ENCODE peak calls at places on chromosomes 13 and 19, in five cellular contexts. L is IMR-90, E is dermis microvascular lymphatic vessel endothelial cell, G is hepatic stellate cell, K is NCI-H345. D is an unnamed sample.

GRCh38 chr13:31179241-31179640 is 17.5 kb upstream of the HSPH1 start:
- DNase-seq in L (no peak), G (no peak), K (no peak), E (no peak), D (no peak)

GRCh38 chr13:40490086-40490723 is 176.2 kb downstream of the FOXO1 start:
- DNase-seq in G (no peak), L (no peak), K (peak), E (no peak), D (no peak)

GRCh38 chr13:92074658-92075057 is 676.2 kb downstream of the GPC5 start:
- DNase-seq in G (no peak), K (peak), E (no peak), L (no peak), D (peak)

GRCh38 chr19:43532571-43532961 is 422 bp upstream of the ZNF575 start:
- DNase-seq in G (no peak), K (no peak), E (no peak), L (no peak), D (no peak)

GRCh38 chr13:97140611-97141010 is 81.5 kb upstream of the MBNL2 start:
- DNase-seq in L (peak), G (no peak), E (no peak), K (no peak), D (no peak)

GRCh38 chr19:6718741-6719539 is 1.5 kb downstream of the C3 start:
- DNase-seq in L (no peak), E (no peak), G (peak), K (no peak), D (no peak)

GRCh38 chr13:76965759-76966421 is 17.6 kb downstream of the ACOD1 start:
- DNase-seq in L (peak), E (peak), G (no peak), K (peak), D (no peak)

GRCh38 chr13:50893211-50893852 is 16.3 kb upstream of the RNASEH2B start:
- DNase-seq in E (no peak), K (no peak), L (peak), G (no peak), D (no peak)

GRCh38 chr13:93466502-93467036 is 240.0 kb downstream of the GPC6 start:
- DNase-seq in K (no peak), G (no peak), L (peak), E (no peak), D (no peak)

GRCh38 chr13:94143624-94144350 is 335.7 kb downstream of the DCT start:
- DNase-seq in L (no peak), K (no peak), G (no peak), E (no peak), D (no peak)

GRCh38 chr19:15249912-15250634 is 17.8 kb upstream of the EPHX3 start:
- DNase-seq in G (peak), E (peak), K (no peak), L (peak), D (no peak)

GRCh38 chr19:38478273-38478971 is 44.9 kb downstream of the RYR1 start:
- DNase-seq in E (no peak), L (no peak), G (peak), K (no peak), D (no peak)

GRCh38 chr13:39401091-39401647 is 201.8 kb downstream of the LHFPL6 start:
- DNase-seq in L (no peak), K (peak), E (no peak), G (no peak), D (no peak)

GRCh38 chr13:26112843-26113242 is 61.0 kb upstream of the SHISA2 start:
- DNase-seq in K (no peak), E (no peak), G (no peak), L (peak), D (no peak)

GRCh38 chr13:52361225-52361624 is 44.7 kb downstream of the THSD1 start:
- DNase-seq in G (no peak), K (no peak), L (no peak), E (no peak), D (no peak)

GRCh38 chr19:46388311-46389095 is 24.9 kb downstream of the CCDC8 start:
- DNase-seq in G (no peak), L (no peak), K (no peak), E (no peak), D (no peak)

GRCh38 chr13:40170091-40170490 is 496.4 kb downstream of the FOXO1 start:
- DNase-seq in L (no peak), G (no peak), E (no peak), K (no peak), D (no peak)

GRCh38 chr13:110525328-110526319 is 35.9 kb downstream of the RAB20 start:
- DNase-seq in G (no peak), L (no peak), E (no peak), K (peak), D (peak)

GRCh38 chr19:50310759-50311465 is 18.3 kb downstream of the KCNC3 start:
- DNase-seq in E (no peak), L (no peak), K (no peak), G (no peak), D (no peak)

GRCh38 chr19:46610851-46611770 is 10.0 kb downstream of the CALM3 start:
- DNase-seq in E (no peak), G (peak), L (peak), K (no peak), D (no peak)

GRCh38 chr19:50248826-50249225 is 45.4 kb downstream of the MYH14 start:
- DNase-seq in L (no peak), E (no peak), K (no peak), G (no peak), D (no peak)

GRCh38 chr19:46631481-46631880 is 4.5 kb downstream of the GNG8 start:
- DNase-seq in E (no peak), L (peak), G (no peak), K (no peak), D (no peak)

GRCh38 chr13:27619093-27619705 is 1.1 kb downstream of the LNX2 start:
- DNase-seq in K (no peak), L (peak), G (no peak), E (no peak), D (no peak)

GRCh38 chr19:17754634-17755532 is 3.6 kb downstream of the FCHO1 start:
- DNase-seq in E (no peak), G (no peak), K (no peak), L (no peak), D (no peak)

GRCh38 chr19:55913643-55914268 is 18.4 kb downstream of the NLRP13 start:
- DNase-seq in G (no peak), L (no peak), E (no peak), K (no peak), D (no peak)

GRCh38 chr19:31676271-31677004 is 327.2 kb upstream of the TSHZ3 start:
- DNase-seq in G (no peak), E (no peak), K (no peak), L (no peak), D (no peak)

GRCh38 chr13:69950160-69950559 is 157.5 kb upstream of the ATXN8OS start:
- DNase-seq in E (no peak), G (no peak), L (no peak), K (no peak), D (no peak)

GRCh38 chr13:84481958-84482357 is 599.7 kb upstream of the SLITRK1 start:
- DNase-seq in L (peak), E (no peak), K (no peak), G (peak), D (no peak)

GRCh38 chr19:54364775-54365257 is at the start of gene LAIR1:
- DNase-seq in K (no peak), L (no peak), E (no peak), G (no peak), D (no peak)

GRCh38 chr13:49219647-49220034 is 497 bp upstream of the MLNR start:
- DNase-seq in L (no peak), K (no peak), E (no peak), G (no peak), D (no peak)

GRCh38 chr19:55206664-55207500 is 2.4 kb downstream of the PTPRH start:
- DNase-seq in L (peak), G (peak), E (no peak), K (peak), D (no peak)

GRCh38 chr19:14091086-14091884 is 734 bp upstream of the SAMD1 start:
- DNase-seq in K (peak), L (peak), E (no peak), G (peak), D (peak)

GRCh38 chr13:101695870-101696516 is 243.5 kb downstream of the ITGBL1 start:
- DNase-seq in E (no peak), G (no peak), L (no peak), K (no peak), D (no peak)

GRCh38 chr19:48394331-48395169 is 1.1 kb downstream of the GRIN2D start:
- DNase-seq in L (no peak), G (no peak), K (no peak), E (no peak), D (no peak)

GRCh38 chr19:959935-960502 is 24.1 kb upstream of the WDR18 start:
- DNase-seq in L (no peak), E (no peak), K (no peak), G (no peak), D (no peak)

GRCh38 chr19:8673281-8673891 is 25.2 kb downstream of the ACTL9 start:
- DNase-seq in K (no peak), G (no peak), L (no peak), E (no peak), D (no peak)

GRCh38 chr19:2387367-2388288 is 27.6 kb downstream of the TMPRSS9 start:
- DNase-seq in E (no peak), L (no peak), G (no peak), K (no peak), D (no peak)

GRCh38 chr13:48896312-48896711 is 79.4 kb upstream of the FNDC3A start:
- DNase-seq in E (no peak), G (no peak), K (no peak), L (peak), D (no peak)

D was measured in COR-L47.